ENCODE peak calls at places on chromosomes 4 and X, in nine cellular contexts. I is colonic mucosa; X is ovary; R is RWPE1; F is left ventricle myocardium inferior; L is CD8-positive, alpha-beta T cell; Q is tibial nerve; P is H1; H is uterus. Y is an unnamed sample.

GRCh38 chrX:34863906-34864305 is 78.7 kb upstream of the FAM47B start:
- DNase-seq in I (no peak), X (no peak), R (no peak), F (no peak), L (no peak), Q (no peak), P (no peak), H (no peak), Y (no peak)

GRCh38 chr4:124933521-124933920 is 221.0 kb upstream of the ANKRD50 start:
- DNase-seq in I (no peak), X (no peak), R (no peak), F (no peak), L (no peak), Q (no peak), P (no peak), H (no peak), Y (no peak)

GRCh38 chr4:88803600-88804096 is 106.0 kb upstream of the NAP1L5 start:
- DNase-seq in I (peak), X (no peak), R (peak), F (no peak), L (no peak), Q (peak), P (no peak), H (no peak), Y (no peak)

GRCh38 chr4:1792832-1793495 is at the start of gene FGFR3:
- DNase-seq in I (peak), X (no peak), R (peak), F (peak), L (no peak), Q (no peak), P (peak), H (no peak), Y (no peak)

GRCh38 chrX:153879741-153880439 is 6.1 kb downstream of the L1CAM start:
- DNase-seq in I (no peak), X (no peak), R (no peak), F (no peak), L (no peak), Q (no peak), P (no peak), H (no peak), Y (no peak)

GRCh38 chr4:105840426-105841174 is 54.7 kb upstream of the NPNT start:
- DNase-seq in I (no peak), X (no peak), R (no peak), F (no peak), L (no peak), Q (no peak), P (no peak), H (no peak), Y (no peak)

GRCh38 chr4:178185517-178185916 is 743.3 kb upstream of the AGA start:
- DNase-seq in I (no peak), X (no peak), R (no peak), F (no peak), L (no peak), Q (no peak), P (no peak), H (no peak), Y (no peak)

GRCh38 chrX:105552395-105552794 is 269.9 kb upstream of the NRK start:
- DNase-seq in I (no peak), X (no peak), R (peak), F (no peak), L (no peak), Q (no peak), P (no peak), H (no peak), Y (no peak)

GRCh38 chr4:101171747-101172146 is 175.6 kb downstream of the PPP3CA start:
- DNase-seq in I (no peak), X (no peak), R (no peak), F (no peak), L (no peak), Q (no peak), P (no peak), H (no peak), Y (no peak)

GRCh38 chr4:88010921-88011320 is 3.5 kb downstream of the PKD2 start:
- DNase-seq in I (no peak), X (no peak), R (no peak), F (no peak), L (no peak), Q (no peak), P (no peak), H (no peak), Y (no peak)

GRCh38 chrX:9676311-9676710 is 89.3 kb downstream of the GPR143 start:
- DNase-seq in I (no peak), X (no peak), R (no peak), F (no peak), L (no peak), Q (no peak), P (no peak), H (no peak), Y (no peak)

GRCh38 chrX:154734101-154734781 is 16.6 kb downstream of the GAB3 start:
- DNase-seq in I (no peak), X (no peak), R (no peak), F (no peak), L (peak), Q (no peak), P (no peak), H (peak), Y (peak)

GRCh38 chrX:25534096-25534495 is 518.3 kb upstream of the ARX start:
- DNase-seq in I (no peak), X (no peak), R (no peak), F (no peak), L (no peak), Q (no peak), P (no peak), H (no peak), Y (no peak)

DNA sequence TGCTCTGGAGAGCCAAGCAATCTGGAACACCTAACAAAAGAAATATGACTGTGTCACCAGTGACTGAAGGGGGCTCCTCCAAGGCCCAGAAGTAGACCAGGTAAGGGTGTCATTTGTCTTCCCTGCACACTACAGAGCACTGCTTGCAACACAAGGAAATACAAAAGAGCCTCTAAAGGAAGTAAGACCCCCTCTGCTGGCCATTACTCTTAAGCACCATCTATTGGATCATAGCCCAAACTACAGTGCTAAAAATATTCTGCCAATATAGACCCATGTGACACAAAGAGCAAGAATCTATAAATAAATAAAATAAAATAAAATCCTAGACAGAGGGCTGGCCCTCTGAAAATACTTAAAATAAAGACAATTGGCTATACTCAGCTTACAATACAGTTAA is 528.7 kb downstream of the TMA16 start:
- DNase-seq in I (no peak), X (no peak), R (no peak), F (no peak), L (no peak), Q (no peak), P (no peak), H (no peak), Y (no peak)
- TF ChIP-seq CTCF in I (no peak), X (no peak), R (no peak), F (no peak), L (no peak), Q (no peak), P (no peak), H (no peak), Y (no peak)

GRCh38 chrX:5586726-5587125 is 641.9 kb downstream of the NLGN4X start:
- DNase-seq in I (no peak), X (no peak), R (no peak), F (no peak), L (no peak), Q (no peak), P (no peak), H (no peak), Y (no peak)
- H3K27ac ChIP-seq in I (no peak), X (no peak), R (no peak), F (no peak), L (no peak), Q (no peak), P (no peak), H (no peak), Y (no peak)

DNA sequence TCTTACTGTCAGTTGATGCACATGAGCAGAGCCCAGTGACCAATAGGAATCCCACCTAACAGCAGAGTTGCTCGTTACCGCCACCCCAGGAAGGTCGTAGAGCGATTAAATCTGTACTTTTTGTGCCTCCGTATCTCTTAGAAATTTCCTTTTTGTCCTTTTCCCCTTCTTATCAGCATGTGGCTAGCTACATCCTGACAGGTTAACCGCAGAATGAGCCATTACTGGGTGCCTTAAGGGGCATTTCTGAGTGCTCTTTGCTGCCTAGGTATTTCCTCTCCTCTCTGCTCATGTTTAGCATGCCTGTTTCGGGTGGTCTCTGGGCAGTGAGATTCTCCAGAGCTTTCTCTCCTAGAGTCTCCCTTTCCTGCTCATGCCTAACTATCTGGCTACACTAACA is 530.5 kb downstream of the FAM133A start:
- DNase-seq in I (no peak), X (no peak), R (no peak), F (no peak), L (no peak), Q (no peak), P (no peak), H (no peak), Y (no peak)
- TF ChIP-seq CTCF in I (no peak), X (no peak), R (no peak), F (no peak), L (no peak), Q (no peak), P (no peak), H (no peak), Y (no peak)

GRCh38 chrX:94492541-94492940 is 818.5 kb downstream of the FAM133A start:
- DNase-seq in I (no peak), X (no peak), R (no peak), F (no peak), L (no peak), Q (no peak), P (peak), H (no peak), Y (no peak)
- H3K27ac ChIP-seq in I (no peak), X (no peak), R (no peak), F (no peak), L (no peak), Q (no peak), P (no peak), H (no peak), Y (no peak)

GRCh38 chr4:110626532-110627153 is 3.8 kb upstream of the PITX2 start:
- DNase-seq in I (no peak), X (no peak), R (no peak), F (no peak), L (no peak), Q (no peak), P (no peak), H (no peak), Y (no peak)

GRCh38 chr4:110624016-110624770 is 1.3 kb upstream of the PITX2 start:
- DNase-seq in I (no peak), X (no peak), R (no peak), F (no peak), L (no peak), Q (no peak), P (no peak), H (no peak), Y (no peak)

GRCh38 chr4:110625593-110626292 is 2.9 kb upstream of the PITX2 start:
- DNase-seq in I (no peak), X (no peak), R (no peak), F (no peak), L (no peak), Q (no peak), P (no peak), H (no peak), Y (no peak)

GRCh38 chr4:110623710-110624015 is 786 bp upstream of the PITX2 start:
- DNase-seq in I (no peak), X (no peak), R (no peak), F (no peak), L (no peak), Q (no peak), P (no peak), H (no peak), Y (no peak)

GRCh38 chr4:110624904-110625494 is 2.1 kb upstream of the PITX2 start:
- DNase-seq in I (no peak), X (no peak), R (no peak), F (no peak), L (no peak), Q (no peak), P (no peak), H (no peak), Y (no peak)
- TF ChIP-seq CTCF in I (no peak), X (no peak), R (no peak), F (no peak), L (no peak), Q (no peak), P (no peak), H (no peak), Y (no peak)

GRCh38 chr4:11698846-11699590 is 270.3 kb upstream of the HS3ST1 start:
- DNase-seq in I (no peak), X (no peak), R (peak), F (no peak), L (no peak), Q (no peak), P (no peak), H (no peak), Y (no peak)
- H3K27ac ChIP-seq in I (no peak), X (no peak), R (no peak), F (peak), L (no peak), Q (no peak), P (no peak), H (no peak), Y (no peak)

GRCh38 chr4:168867128-168867527 is 142.9 kb downstream of the CBR4 start:
- DNase-seq in I (no peak), X (no peak), R (no peak), F (no peak), L (no peak), Q (no peak), P (no peak), H (no peak), Y (no peak)
- TF ChIP-seq CTCF in I (no peak), X (no peak), R (no peak), F (no peak), L (no peak), Q (no peak), P (no peak), H (no peak), Y (no peak)